ENCODE peak calls at places on chromosomes 7 and 10, in five cellular contexts. R is GM23248, W is PC-3, V is MM.1S, O is SK-N-SH. G is an unnamed sample. For H3F3A, the result is how much of the 10 kb centered on the place peaks cover.

GRCh38 chr7:142908921-142909870 is 23.7 kb upstream of the TRPV6 start:
- DNase-seq in R (peak), W (no peak), V (peak), O (peak), G (peak)

GRCh38 chr7:50068850-50069551 is 24.0 kb downstream of the ZPBP start:
- DNase-seq in R (peak), W (peak), V (peak), O (no peak), G (peak)

GRCh38 chr7:47087866-47088265 is 494.0 kb downstream of the TNS3 start:
- DNase-seq in R (peak), W (peak), V (no peak), O (no peak), G (no peak)

GRCh38 chr10:121284952-121285351 is 313.3 kb downstream of the FGFR2 start:
- DNase-seq in R (no peak), W (no peak), V (no peak), O (peak), G (no peak)

GRCh38 chr7:105015631-105015965 is 1.6 kb downstream of the KMT2E start:
- DNase-seq in R (peak), W (peak), V (peak), O (peak), G (peak)

GRCh38 chr7:19177269-19177668 is 32.0 kb upstream of the FERD3L start:
- DNase-seq in R (peak), W (peak), V (no peak), O (no peak), G (no peak)

GRCh38 chr7:73741600-73741999 is 3.0 kb upstream of the ABHD11 start:
- DNase-seq in R (no peak), W (no peak), V (no peak), O (no peak), G (peak)

GRCh38 chr7:73960548-73960947 is 67.4 kb upstream of the ELN start:
- DNase-seq in R (no peak), W (peak), V (no peak), O (no peak), G (no peak)

GRCh38 chr7:55018361-55019328 is at the start of gene EGFR:
- DNase-seq in R (peak), W (peak), V (peak), O (peak), G (peak)

GRCh38 chr7:28483112-28483511 is 70.8 kb downstream of the CREB5 start:
- DNase-seq in R (peak), W (peak), V (no peak), O (no peak), G (peak)

GRCh38 chr10:29957887-29958330 is 101.5 kb downstream of the JCAD start:
- DNase-seq in R (no peak), W (no peak), V (no peak), O (no peak), G (no peak)

DNA sequence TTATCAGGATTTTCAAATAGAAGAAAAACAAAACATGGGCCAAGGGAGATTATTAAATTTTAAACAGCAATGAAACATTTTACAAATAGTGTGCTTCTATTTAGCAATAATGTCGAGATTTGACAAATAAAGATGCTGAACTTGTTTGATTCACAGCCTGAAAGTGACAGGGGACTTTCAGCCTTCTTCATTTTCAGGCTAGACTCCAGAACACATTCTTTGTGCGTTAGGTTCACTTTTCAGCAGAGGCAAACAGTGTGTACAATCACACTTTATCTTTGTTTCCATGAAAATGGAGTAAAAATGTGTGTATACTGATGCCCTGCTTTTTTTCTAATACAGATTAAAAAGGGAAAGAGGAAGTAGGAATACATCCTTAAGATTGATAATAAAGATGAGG is 35.6 kb downstream of the FAM171A1 start:
- DNase-seq in R (no peak), W (no peak), V (no peak), O (no peak), G (no peak)
- H3K4me2 ChIP-seq in R (no peak), W (no peak), V (no peak), O (no peak), G (no peak)

GRCh38 chr7:110090113-110090820 is 1000.7 kb upstream of the LRRN3 start:
- DNase-seq in R (peak), W (peak), V (peak), O (no peak), G (peak)
- TF ChIP-seq EZH2phosphoT487 in R (no peak), W (no peak), V (no peak), O (no peak), G (no peak)

GRCh38 chr10:72081210-72081609 is 7.1 kb downstream of the SPOCK2 start:
- DNase-seq in R (no peak), W (no peak), V (no peak), O (no peak), G (no peak)
- H3F3A ChIP-seq in R (under half), W (under half), V (under half), O (under half), G (under half)

DNA sequence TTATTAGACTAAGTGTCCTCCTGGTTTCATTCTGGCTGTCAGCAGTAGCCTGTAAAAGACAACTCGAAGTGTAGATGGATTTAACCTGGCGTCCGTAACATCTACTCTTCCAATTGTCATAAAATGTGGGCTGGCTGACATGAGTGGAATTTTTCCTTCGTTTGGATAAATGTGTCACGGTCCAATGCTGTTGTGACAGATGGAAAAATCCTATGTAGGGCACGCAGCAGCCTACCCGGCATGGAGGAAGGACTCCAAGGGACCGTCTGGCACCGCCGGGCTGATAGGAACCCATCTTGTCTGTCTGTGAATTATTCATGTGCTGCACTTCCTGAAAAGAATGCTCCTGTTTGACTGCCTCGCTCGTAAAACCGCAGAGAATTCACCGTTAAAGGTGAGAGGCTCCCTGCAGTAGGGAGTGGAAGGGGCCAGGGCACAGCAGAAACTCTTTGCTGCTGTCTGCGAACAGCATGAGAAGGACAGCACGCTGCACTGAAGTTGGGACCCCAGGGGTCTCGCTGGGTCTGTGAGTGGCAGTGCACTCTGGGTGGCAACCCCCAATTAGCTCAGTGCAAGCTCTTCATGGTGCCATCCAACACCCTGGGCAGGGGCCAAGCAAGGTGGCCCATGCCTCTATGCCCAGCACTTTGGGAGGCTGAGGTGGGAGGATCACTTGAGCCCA is 1.6 kb upstream of the ORAI2 start:
- DNase-seq in R (no peak), W (peak), V (peak), O (no peak), G (no peak)
- H3K4me2 ChIP-seq in R (no peak), W (peak), V (peak), O (no peak), G (peak)

GRCh38 chr7:45892407-45893035 is 4.2 kb downstream of the IGFBP1 start:
- DNase-seq in R (no peak), W (no peak), V (no peak), O (no peak), G (no peak)
- TF ChIP-seq EZH2phosphoT487 in R (no peak), W (no peak), V (no peak), O (no peak), G (no peak)

GRCh38 chr7:134440476-134440875 is 18.4 kb downstream of the AKR1B1 start:
- DNase-seq in R (no peak), W (no peak), V (no peak), O (no peak), G (no peak)
- H3F3A ChIP-seq in R (under half), W (under half), V (under half), O (under half), G (under half)

DNA sequence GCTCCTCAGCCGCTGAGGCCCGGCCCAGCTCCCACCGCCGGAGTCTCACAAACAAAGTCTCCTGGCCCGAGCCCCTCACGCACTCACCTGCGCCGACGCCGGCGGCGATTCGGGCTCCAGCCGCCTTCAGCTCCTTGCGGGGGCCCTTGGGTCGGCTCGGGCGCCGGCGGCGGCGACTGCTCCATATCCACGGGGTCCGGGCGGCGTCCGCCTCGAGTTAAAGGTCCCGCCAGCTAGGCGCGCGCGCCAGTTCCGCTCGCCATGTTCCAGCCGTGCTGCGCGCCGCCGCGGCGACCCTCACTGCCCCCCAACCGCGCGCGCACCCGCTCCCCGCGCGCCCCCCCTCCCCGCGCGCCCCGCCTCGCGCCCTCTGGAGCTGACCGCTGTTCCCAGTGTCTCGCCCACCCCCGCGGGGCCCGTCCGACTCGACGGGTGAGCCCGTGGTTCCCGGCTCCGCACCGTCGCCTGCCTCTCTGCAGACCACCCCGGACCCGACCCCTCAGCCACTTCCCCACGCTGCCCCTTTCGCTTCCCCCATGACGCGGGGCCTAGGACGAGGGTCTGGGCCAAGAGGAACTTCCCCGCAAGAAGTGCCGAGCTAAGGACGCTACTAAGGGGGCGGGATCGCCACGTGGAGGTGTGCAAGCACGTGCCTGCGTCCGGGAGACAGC is 396.1 kb downstream of the ZNF33B start:
- DNase-seq in R (no peak), W (no peak), V (no peak), O (peak), G (no peak)
- H3K4me2 ChIP-seq in R (no peak), W (peak), V (no peak), O (no peak), G (no peak)

GRCh38 chr10:118939216-118940007 is 90.1 kb upstream of the NANOS1 start:
- DNase-seq in R (peak), W (no peak), V (peak), O (no peak), G (no peak)
- TF ChIP-seq EZH2phosphoT487 in R (no peak), W (no peak), V (no peak), O (no peak), G (no peak)

G was measured in GM23338.